ENCODE peak calls at places on chromosome 17, in ten cellular contexts. T is GM12878, W is stomach, R is tibial nerve, J is esophagus muscularis mucosa, G is A549, M is sigmoid colon, I is ovary, Y is H1, C is suprapubic skin. S is an unnamed sample.

GRCh38 chr17:68981288-68981687 is 26.1 kb upstream of the ABCA8 start:
- DNase-seq in G (no peak), W (peak; percentile 29), I (no peak), J (no peak), C (no peak), M (peak; percentile 69), Y (no peak), T (peak; percentile 32), R (peak; percentile 84), S (peak; percentile 25)

GRCh38 chr17:4959261-4959965 is 8.2 kb downstream of the SPAG7 start:
- DNase-seq in Y (no peak), G (no peak), W (no peak), I (no peak), J (no peak), T (no peak), R (no peak), C (peak; percentile 76), M (no peak), S (no peak)

GRCh38 chr17:10661377-10661906 is 4.3 kb upstream of the MYH3 start:
- DNase-seq in Y (no peak), C (no peak), J (no peak), I (no peak), M (no peak), R (no peak), G (no peak), W (no peak), T (no peak), S (no peak)

GRCh38 chr17:35242158-35242804 is 591 bp upstream of the SLFN5 start:
- DNase-seq in Y (peak; percentile 43), C (peak; percentile 85), G (peak; percentile 94), M (peak; percentile 77), W (peak; percentile 85), R (peak; percentile 29), J (no peak), T (no peak), I (peak; percentile 60), S (peak; percentile 85)

GRCh38 chr17:31586946-31587345 is 195.5 kb downstream of the RAB11FIP4 start:
- DNase-seq in W (no peak), C (no peak), Y (no peak), M (peak; percentile 42), T (no peak), J (no peak), I (no peak), R (no peak), G (no peak), S (no peak)

GRCh38 chr17:70564006-70564620 is 394.8 kb downstream of the KCNJ2 start:
- DNase-seq in M (no peak), J (no peak), T (no peak), C (no peak), W (no peak), I (no peak), G (no peak), Y (no peak), R (no peak), S (no peak)

GRCh38 chr17:81374890-81375289 is 20.4 kb upstream of the BAHCC1 start:
- DNase-seq in J (no peak), R (no peak), C (no peak), G (no peak), T (no peak), W (no peak), M (no peak), I (no peak), Y (no peak), S (no peak)

GRCh38 chr17:68057531-68057952 is 22.0 kb downstream of the KPNA2 start:
- DNase-seq in G (no peak), C (no peak), I (no peak), W (peak; percentile 31), J (no peak), T (no peak), Y (no peak), R (no peak), M (no peak), S (peak; percentile 35)

GRCh38 chr17:78468366-78468765 is 89.9 kb downstream of the PGS1 start:
- DNase-seq in T (no peak), C (no peak), W (no peak), I (no peak), G (no peak), Y (no peak), J (no peak), R (no peak), M (no peak), S (no peak)

GRCh38 chr17:55722742-55723487 is at the start of gene TMEM100:
- DNase-seq in W (no peak), T (no peak), G (no peak), Y (no peak), M (peak; percentile 87), C (peak; percentile 80), R (peak; percentile 57), I (peak; percentile 66), J (no peak), S (no peak)

GRCh38 chr17:4898927-4899326 is 409 bp upstream of the C17orf107 start:
- DNase-seq in I (no peak), G (no peak), Y (no peak), M (no peak), T (no peak), W (no peak), R (no peak), C (no peak), J (no peak), S (no peak)

GRCh38 chr17:56297142-56297541 is 143.9 kb downstream of the ANKFN1 start:
- DNase-seq in G (no peak), M (no peak), J (peak; percentile 64), Y (no peak), W (no peak), I (no peak), R (no peak), C (no peak), T (no peak), S (no peak)

GRCh38 chr17:50768348-50768761 is 1.0 kb upstream of the ANKRD40CL start:
- DNase-seq in W (peak; percentile 88), C (no peak), Y (no peak), T (no peak), R (no peak), J (peak; percentile 86), I (no peak), G (peak; percentile 38), M (no peak), S (peak; percentile 95)

GRCh38 chr17:17922198-17922901 is 49.9 kb downstream of the TOM1L2 start:
- DNase-seq in C (no peak), I (no peak), T (no peak), M (no peak), G (no peak), Y (no peak), R (no peak), J (no peak), W (no peak), S (no peak)

GRCh38 chr17:70313450-70313849 is 144.1 kb downstream of the KCNJ2 start:
- DNase-seq in Y (no peak), C (no peak), R (no peak), G (no peak), M (no peak), I (no peak), J (no peak), T (no peak), W (no peak), S (no peak)

GRCh38 chr17:37570527-37571093 is 38.6 kb downstream of the SYNRG start:
- DNase-seq in C (no peak), I (no peak), Y (peak; percentile 60), R (no peak), W (peak; percentile 48), G (peak; percentile 87), M (no peak), T (no peak), J (no peak), S (peak; percentile 57)

DNA sequence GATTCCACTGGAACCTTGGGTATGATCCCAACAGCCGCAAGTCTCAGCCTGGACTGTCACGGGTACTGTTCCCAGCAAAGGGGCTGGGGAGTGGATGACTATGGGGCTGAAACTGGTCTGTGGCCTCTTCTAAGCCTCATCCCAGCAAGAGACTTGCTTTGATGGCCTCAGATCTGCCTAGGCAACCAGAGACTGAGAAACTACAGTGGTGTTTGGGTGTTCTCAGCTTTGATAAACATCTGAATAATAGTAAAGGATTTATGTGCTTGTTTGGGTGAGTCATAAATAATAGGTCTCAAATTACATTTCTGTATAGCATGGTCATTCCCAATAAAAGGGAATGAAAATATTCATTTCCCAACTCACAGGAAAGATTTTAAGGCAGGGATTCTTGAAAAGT is 30.2 kb upstream of the ULK2 start:
- DNase-seq in Y (no peak), T (no peak), I (no peak), R (no peak), J (no peak), C (no peak), G (no peak), W (no peak), M (no peak), S (no peak)
- TF ChIP-seq EP300 in Y (no peak), T (no peak), I (no peak), R (no peak), J (no peak), C (no peak), G (no peak), W (no peak), M (no peak), S (no peak)

GRCh38 chr17:48522990-48523389 is 7.8 kb downstream of the HOXB1 start:
- DNase-seq in C (no peak), M (no peak), W (no peak), R (no peak), G (no peak), T (no peak), I (no peak), Y (no peak), J (no peak), S (no peak)
- TF ChIP-seq CTCF in C (no peak), M (no peak), W (no peak), R (no peak), G (peak; percentile 39), T (no peak), I (no peak), Y (peak; percentile 23), J (no peak), S (no peak)

DNA sequence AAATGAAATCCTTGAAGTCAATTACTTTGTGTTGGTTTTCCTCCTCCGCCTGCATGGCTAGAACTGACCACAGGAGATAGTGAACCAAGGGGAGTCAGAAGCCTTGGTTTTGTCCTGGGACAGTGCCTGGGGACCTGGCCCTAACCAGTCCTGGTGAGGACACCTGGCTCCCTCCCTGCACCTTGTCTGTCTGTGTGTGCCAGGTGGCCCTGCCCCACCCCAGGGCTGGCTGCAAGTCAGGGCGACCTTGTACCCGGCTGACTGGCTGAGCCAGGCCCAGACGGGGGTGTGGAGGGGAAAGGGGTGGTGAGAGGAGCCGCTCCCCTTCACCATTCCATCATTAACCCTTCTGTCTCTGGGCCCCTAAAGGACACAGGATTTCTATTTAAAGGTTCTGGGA is 3.4 kb downstream of the RAPGEFL1 start:
- DNase-seq in R (no peak), W (peak; percentile 81), T (no peak), C (no peak), J (no peak), G (no peak), M (no peak), I (no peak), Y (no peak), S (peak; percentile 93)
- TF ChIP-seq POLR2A in R (no peak), W (no peak), T (no peak), C (no peak), J (no peak), G (no peak), M (peak; percentile 76), I (no peak), Y (no peak), S (peak; percentile 94)

DNA sequence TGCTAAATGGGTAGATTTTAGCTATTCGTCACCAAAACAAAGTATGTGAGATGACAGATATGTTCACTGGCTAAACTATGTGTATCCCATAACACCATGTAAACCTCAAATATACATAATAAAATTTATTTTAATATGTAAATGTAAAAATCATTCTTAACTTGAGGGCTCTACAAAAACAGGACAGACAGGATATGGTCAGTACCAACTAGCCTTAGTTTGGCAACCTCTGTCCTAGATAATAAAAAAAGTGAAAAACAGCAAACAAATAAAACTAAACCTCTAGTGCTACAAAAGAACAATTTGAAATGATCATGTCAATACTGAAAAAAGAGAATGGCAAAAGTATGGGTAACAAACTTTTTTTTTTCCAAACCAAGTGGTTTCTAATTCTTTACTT is 33.8 kb downstream of the NCOR1 start:
- DNase-seq in Y (no peak), T (no peak), G (no peak), R (no peak), I (no peak), C (no peak), W (no peak), M (no peak), J (no peak), S (no peak)
- TF ChIP-seq EP300 in Y (no peak), T (no peak), G (no peak), R (no peak), I (no peak), C (no peak), W (no peak), M (no peak), J (no peak), S (no peak)

S was measured in transverse colon.